ENCODE peak calls at places on chromosomes 7 and 10, in seven cellular contexts. K is neural progenitor cell, E is fibroblast of lung, Z is PC-3, S is H9, M is keratinocyte, L is endothelial cell of umbilical vein. I is an unnamed sample.

GRCh38 chr10:47402681-47403301 is 18.7 kb upstream of the ZNF488 start:
- DNase-seq in S (peak), E (peak), K (peak), L (peak), Z (peak), M (peak), I (peak)

GRCh38 chr7:18995270-18995671 is 122.2 kb downstream of the TWIST1 start:
- DNase-seq in E (no peak), K (no peak), L (no peak), Z (no peak), S (no peak), M (no peak), I (no peak)

GRCh38 chr7:5595545-5596045 is 172.0 kb upstream of the TNRC18 start:
- DNase-seq in L (no peak), E (peak), S (no peak), K (no peak), M (no peak), Z (peak), I (no peak)

GRCh38 chr10:12350167-12350872 is 973 bp downstream of the CAMK1D start:
- DNase-seq in M (no peak), K (peak), S (peak), L (peak), E (peak), Z (peak), I (no peak)

GRCh38 chr10:96645191-96645721 is 58.4 kb upstream of the TM9SF3 start:
- DNase-seq in E (no peak), S (no peak), L (no peak), M (no peak), Z (no peak), K (no peak), I (no peak)

GRCh38 chr10:51244739-51245138 is 170.5 kb downstream of the PRKG1 start:
- DNase-seq in L (peak), K (peak), E (peak), Z (peak), M (no peak), S (no peak), I (no peak)

GRCh38 chr10:22573820-22574569 is 140.4 kb downstream of the PIP4K2A start:
- DNase-seq in Z (peak), S (no peak), K (peak), E (no peak), L (peak), M (no peak), I (peak)

GRCh38 chr10:116836087-116836486 is 13.2 kb upstream of the ENO4 start:
- DNase-seq in K (peak), Z (no peak), M (no peak), E (no peak), L (no peak), S (peak), I (peak)

GRCh38 chr10:117710181-117710798 is 167.7 kb downstream of the EMX2 start:
- DNase-seq in K (no peak), M (no peak), S (peak), L (no peak), Z (no peak), E (no peak), I (no peak)

GRCh38 chr10:82660983-82661382 is 786.0 kb downstream of the NRG3 start:
- DNase-seq in K (no peak), Z (no peak), E (no peak), S (no peak), L (peak), M (no peak), I (no peak)

GRCh38 chr7:117085769-117086463 is 132.6 kb downstream of the ST7 start:
- DNase-seq in E (peak), L (no peak), S (no peak), M (no peak), Z (peak), K (no peak), I (no peak)

GRCh38 chr7:25774675-25775074 is 377.3 kb upstream of the NFE2L3 start:
- DNase-seq in M (no peak), L (no peak), E (no peak), K (no peak), S (no peak), Z (no peak), I (no peak)

GRCh38 chr10:49108656-49109055 is 6.7 kb downstream of the VSTM4 start:
- DNase-seq in K (no peak), L (no peak), M (no peak), E (no peak), S (no peak), Z (no peak), I (no peak)

GRCh38 chr7:70143089-70144044 is 545.1 kb downstream of the AUTS2 start:
- DNase-seq in M (no peak), Z (no peak), E (peak), K (no peak), L (no peak), S (no peak), I (no peak)

GRCh38 chr10:127150136-127150535 is 46.3 kb downstream of the INSYN2A start:
- DNase-seq in S (no peak), L (peak), E (peak), M (no peak), K (no peak), Z (peak), I (no peak)

GRCh38 chr7:142478479-142479220 is 220.8 kb upstream of the PRSS58 start:
- DNase-seq in S (no peak), Z (peak), L (peak), E (peak), M (no peak), K (peak), I (no peak)

GRCh38 chr7:94975316-94975715 is 67.9 kb downstream of the PPP1R9A start:
- DNase-seq in K (no peak), E (peak), S (no peak), M (no peak), L (peak), Z (peak), I (no peak)

GRCh38 chr10:78211476-78212110 is 177.9 kb downstream of the RPS24 start:
- DNase-seq in E (peak), M (no peak), L (peak), S (no peak), K (peak), Z (peak), I (no peak)

GRCh38 chr10:3622845-3623621 is 162.0 kb downstream of the KLF6 start:
- DNase-seq in L (no peak), Z (no peak), M (no peak), K (no peak), E (peak), S (no peak), I (no peak)

GRCh38 chr10:124217031-124217430 is 123.6 kb upstream of the CHST15 start:
- DNase-seq in Z (no peak), K (no peak), M (no peak), S (no peak), E (no peak), L (no peak), I (no peak)
- H3K9ac ChIP-seq in Z (no peak), K (no peak), M (no peak), S (no peak), E (no peak), L (no peak), I (no peak)

GRCh38 chr10:69569144-69569934 is 3.9 kb downstream of the NEUROG3 start:
- DNase-seq in Z (no peak), K (peak), L (no peak), M (no peak), S (no peak), E (no peak), I (no peak)
- H3K9ac ChIP-seq in Z (no peak), K (no peak), L (no peak), M (no peak), S (no peak), E (no peak), I (peak)

GRCh38 chr7:100879685-100880261 is 4.9 kb downstream of the SRRT start:
- DNase-seq in L (no peak), K (peak), M (no peak), Z (no peak), E (no peak), S (no peak), I (no peak)
- H3K9ac ChIP-seq in L (no peak), K (no peak), M (no peak), Z (no peak), E (no peak), S (no peak), I (no peak)

GRCh38 chr7:12431886-12432285 is 28.2 kb upstream of the VWDE start:
- DNase-seq in L (peak), K (peak), M (no peak), S (peak), E (no peak), Z (peak), I (no peak)
- H3K9ac ChIP-seq in L (no peak), K (no peak), M (no peak), S (no peak), E (no peak), Z (no peak), I (no peak)

GRCh38 chr10:69865450-69865849 is 63.7 kb downstream of the COL13A1 start:
- DNase-seq in M (no peak), E (no peak), L (no peak), S (no peak), Z (peak), K (no peak), I (no peak)

GRCh38 chr10:69864321-69864720 is 62.6 kb downstream of the COL13A1 start:
- DNase-seq in Z (peak), S (no peak), E (peak), K (no peak), L (peak), M (peak), I (no peak)

GRCh38 chr10:69867699-69868558 is 66.2 kb downstream of the COL13A1 start:
- DNase-seq in L (no peak), E (no peak), S (peak), K (peak), M (no peak), Z (peak), I (peak)

GRCh38 chr10:69866688-69867461 is 65.2 kb downstream of the COL13A1 start:
- DNase-seq in K (peak), M (no peak), Z (no peak), S (peak), E (peak), L (peak), I (no peak)

DNA sequence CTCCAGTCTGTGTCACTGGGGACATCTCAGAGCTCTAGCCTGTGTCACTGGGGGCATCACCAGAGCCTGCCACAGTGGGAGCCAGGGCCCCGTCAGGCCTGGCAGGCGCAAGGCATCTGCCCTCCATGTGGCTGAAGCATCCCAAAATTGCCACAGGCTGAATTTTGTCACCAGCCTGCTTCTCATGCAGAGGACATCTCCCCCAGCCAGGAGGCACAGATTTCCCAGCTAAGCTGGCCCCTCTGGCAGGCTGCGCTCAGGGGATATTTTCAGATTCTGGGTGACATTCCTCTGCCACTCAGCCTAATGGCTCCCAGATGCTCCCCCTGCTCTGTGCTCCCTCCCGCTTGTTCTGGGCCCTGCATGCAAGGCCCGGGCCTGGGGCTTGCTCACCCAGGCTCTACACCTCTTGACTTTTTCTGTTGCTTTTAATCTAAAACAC is 64.6 kb downstream of the COL13A1 start:
- DNase-seq in M (no peak), S (no peak), K (peak), E (no peak), Z (no peak), L (no peak), I (no peak)
- H3K9ac ChIP-seq in M (peak), S (no peak), K (no peak), E (peak), Z (peak), L (no peak), I (no peak)

DNA sequence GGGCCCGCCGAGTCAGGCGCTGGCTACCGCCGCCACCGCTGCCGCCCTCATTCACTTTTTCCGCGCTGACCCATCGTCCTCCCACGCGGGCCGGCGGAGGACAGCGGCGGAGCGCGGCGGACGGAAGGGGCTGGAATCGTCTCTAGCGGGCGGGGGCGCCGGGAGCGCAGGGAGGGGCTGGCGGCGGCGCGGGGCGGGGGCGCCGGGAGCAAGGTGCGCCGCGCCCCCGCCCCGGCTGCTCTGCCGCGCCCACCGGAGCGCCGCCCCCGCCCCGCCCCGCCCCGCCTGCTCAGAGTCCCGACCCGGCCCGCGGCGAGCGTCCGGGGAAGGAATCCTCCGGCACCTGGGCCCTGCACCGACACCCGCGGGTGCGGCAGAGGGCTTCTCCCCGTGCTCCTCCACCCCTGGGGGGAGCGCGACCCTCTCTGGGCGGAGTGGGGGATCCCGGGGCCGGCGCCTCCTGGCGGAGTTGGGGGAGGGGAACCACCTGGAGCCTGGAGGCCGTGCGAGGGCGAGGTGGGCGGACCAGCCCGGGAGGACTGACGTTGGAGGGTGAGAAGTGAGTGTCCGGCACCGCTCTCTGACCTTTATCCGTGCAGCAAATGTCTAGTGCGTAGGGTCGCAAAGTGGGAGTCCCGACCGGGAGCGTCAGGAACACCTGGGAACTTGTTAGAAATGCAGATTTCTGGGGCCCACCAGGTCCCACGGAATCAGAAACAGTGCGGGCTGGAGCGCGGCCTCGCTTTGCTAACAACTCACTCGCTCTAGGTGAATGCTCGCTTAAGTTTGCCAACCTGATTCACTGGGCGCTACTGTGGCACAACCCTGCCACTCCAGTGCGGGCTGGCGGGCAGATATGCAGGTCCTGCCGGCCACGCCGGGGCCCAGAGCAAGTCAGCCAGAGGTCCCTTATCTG is at the start of gene COBL:
- DNase-seq in K (peak), M (no peak), Z (peak), L (no peak), S (peak), E (peak), I (no peak)
- H3K9ac ChIP-seq in K (no peak), M (peak), Z (peak), L (no peak), S (peak), E (no peak), I (peak)

DNA sequence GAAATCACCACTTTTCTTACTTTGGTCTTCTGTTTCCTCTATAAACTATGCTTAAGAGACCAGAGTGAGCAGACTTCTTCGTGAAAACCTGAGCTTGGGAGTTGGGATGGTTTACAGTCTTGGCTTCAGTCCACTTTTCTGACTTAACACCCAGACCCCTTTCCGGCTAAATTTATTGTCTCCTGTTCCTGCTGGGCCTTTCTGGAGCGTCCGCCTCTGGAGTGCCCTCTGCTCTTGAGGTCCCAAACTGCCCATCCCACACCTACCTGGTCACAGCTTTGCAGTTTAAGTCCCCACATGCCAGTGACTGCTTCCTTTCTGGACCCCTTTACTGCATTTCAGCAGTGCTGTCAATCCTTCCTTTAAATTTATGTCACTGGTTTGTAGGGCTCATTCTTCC is 80.2 kb downstream of the KAT6B start:
- DNase-seq in S (no peak), L (no peak), M (no peak), E (no peak), Z (no peak), K (no peak), I (no peak)
- H3K9ac ChIP-seq in S (no peak), L (no peak), M (no peak), E (no peak), Z (no peak), K (no peak), I (no peak)